ENCODE peak calls at places on chromosomes 6 and 20, in nine cellular contexts. Q is spleen; P is naive thymus-derived CD8-positive, alpha-beta T cell; X is activated T-cell treated with anti-CD3 and anti-CD28 coated beads, Interleukin-2, amount 50 U/mL, for 72 hours; U is HFFc6; O is CMK; D is ACHN; R is ELF-1; E is body of pancreas. I is an unnamed sample.

GRCh38 chr6:160330621-160331020 is 17.6 kb upstream of the SLC22A3 start:
- DNase-seq in X (no peak), O (no peak), R (no peak), P (no peak), E (no peak), U (no peak), Q (no peak), D (no peak), I (no peak)

GRCh38 chr20:53738039-53738944 is 144.7 kb upstream of the ZNF217 start:
- DNase-seq in Q (no peak), X (no peak), U (peak), R (peak), E (peak), O (no peak), D (no peak), P (no peak), I (peak)

GRCh38 chr20:8128291-8129046 is 3.6 kb upstream of the PLCB1 start:
- DNase-seq in O (no peak), D (no peak), Q (no peak), X (no peak), E (no peak), R (peak), P (no peak), U (no peak), I (no peak)

GRCh38 chr6:138410972-138411667 is 7.1 kb downstream of the HEBP2 start:
- DNase-seq in P (no peak), D (peak), O (no peak), Q (no peak), R (no peak), X (peak), E (no peak), U (peak), I (no peak)

GRCh38 chr6:160810238-160810637 is 108.2 kb downstream of the PLG start:
- DNase-seq in X (no peak), O (no peak), E (no peak), D (no peak), Q (no peak), U (no peak), P (no peak), R (no peak), I (no peak)

GRCh38 chr6:7175463-7175862 is 67.7 kb downstream of the RREB1 start:
- DNase-seq in R (no peak), U (no peak), X (no peak), E (no peak), Q (no peak), O (no peak), D (no peak), P (no peak), I (no peak)

GRCh38 chr20:32970973-32971300 is 33.3 kb downstream of the SUN5 start:
- DNase-seq in R (no peak), Q (no peak), X (peak), U (no peak), P (no peak), D (no peak), O (no peak), E (no peak), I (peak)

GRCh38 chr6:83430606-83431544 is at the start of gene ME1:
- DNase-seq in E (peak), U (peak), X (peak), D (peak), P (no peak), O (peak), Q (peak), R (peak), I (peak)

GRCh38 chr20:2652724-2653510 is 485 bp downstream of the NOP56 start:
- DNase-seq in P (no peak), X (no peak), Q (peak), E (no peak), O (peak), D (no peak), R (no peak), U (no peak), I (no peak)

GRCh38 chr6:158835616-158836221 is 16.6 kb upstream of the EZR start:
- DNase-seq in U (no peak), D (no peak), E (peak), R (peak), O (no peak), Q (peak), P (no peak), X (no peak), I (peak)

I was measured in H9.